ENCODE peak calls at places on chromosomes 12 and 14, in five cellular contexts. L is AG10803, M is T47D, E is neural crest cell, I is T follicular helper cell. T is an unnamed sample.
A peak's percentile ranks its signal among the peaks of the same experiment; 100 is the strongest.

GRCh38 chr14:92968291-92969020 is 45.5 kb downstream of the CHGA start:
- DNase-seq in L (no peak), M (no peak), E (no peak), I (no peak), T (no peak)

GRCh38 chr12:91507754-91508153 is 325.1 kb upstream of the DCN start:
- DNase-seq in L (no peak), M (no peak), E (no peak), I (no peak), T (no peak)

GRCh38 chr12:96247567-96247962 is 53.4 kb downstream of the ELK3 start:
- DNase-seq in L (no peak), M (no peak), E (no peak), I (no peak), T (no peak)

GRCh38 chr14:53881161-53881846 is 75.3 kb downstream of the BMP4 start:
- DNase-seq in L (peak; percentile 21), M (no peak), E (no peak), I (no peak), T (no peak)

GRCh38 chr12:12560587-12561304 is 1.9 kb downstream of the DUSP16 start:
- DNase-seq in L (peak; percentile 58), M (peak; percentile 78), E (no peak), I (peak; percentile 64), T (peak; percentile 70)

GRCh38 chr12:49902399-49903350 is 1.0 kb downstream of the FAIM2 start:
- DNase-seq in L (no peak), M (no peak), E (no peak), I (no peak), T (no peak)

GRCh38 chr12:47361389-47362031 is 281.8 kb upstream of the AMIGO2 start:
- DNase-seq in L (no peak), M (peak; percentile 71), E (no peak), I (peak; percentile 2), T (peak; percentile 50)

GRCh38 chr12:118034429-118035193 is 18.1 kb downstream of the RFC5 start:
- DNase-seq in L (peak; percentile 80), M (peak; percentile 87), E (no peak), I (no peak), T (no peak)

GRCh38 chr14:91413547-91414474 is 3.8 kb downstream of the CCDC88C start:
- DNase-seq in L (no peak), M (no peak), E (no peak), I (peak; percentile 52), T (no peak)

GRCh38 chr14:31106768-31107167 is 80.6 kb upstream of the STRN3 start:
- DNase-seq in L (no peak), M (no peak), E (no peak), I (no peak), T (no peak)

GRCh38 chr12:69872804-69873203 is 47.8 kb downstream of the MYRFL start:
- DNase-seq in L (no peak), M (no peak), E (no peak), I (no peak), T (no peak)

GRCh38 chr14:39050389-39050788 is 52.6 kb downstream of the SEC23A start:
- DNase-seq in L (peak; percentile 73), M (no peak), E (no peak), I (no peak), T (no peak)

GRCh38 chr12:113327000-113327399 is 7.9 kb downstream of the SLC8B1 start:
- DNase-seq in L (no peak), M (no peak), E (no peak), I (no peak), T (no peak)

GRCh38 chr14:33768458-33768830 is 182.4 kb downstream of the EGLN3 start:
- DNase-seq in L (peak; percentile 54), M (no peak), E (no peak), I (no peak), T (no peak)

GRCh38 chr14:22892488-22892887 is 9.5 kb downstream of the REM2 start:
- DNase-seq in L (no peak), M (no peak), E (no peak), I (no peak), T (no peak)

GRCh38 chr14:52733824-52734223 is 3.9 kb downstream of the STYX start:
- DNase-seq in L (no peak), M (no peak), E (no peak), I (no peak), T (no peak)

GRCh38 chr12:91986084-91986483 is 159.6 kb downstream of the BTG1 start:
- DNase-seq in L (peak; percentile 32), M (peak; percentile 49), E (no peak), I (no peak), T (no peak)

GRCh38 chr12:96193725-96194571 is at the start of gene ELK3:
- DNase-seq in L (peak; percentile 69), M (peak; percentile 84), E (peak; percentile 41), I (peak; percentile 47), T (peak; percentile 68)

GRCh38 chr12:132761032-132761910 is at the start of gene ANKLE2:
- DNase-seq in L (peak; percentile 78), M (peak; percentile 72), E (no peak), I (peak; percentile 49), T (peak; percentile 60)

GRCh38 chr12:72285861-72286260 is 13.7 kb downstream of the TRHDE start:
- DNase-seq in L (no peak), M (no peak), E (no peak), I (no peak), T (no peak)

GRCh38 chr14:66444271-66444987 is 41.7 kb upstream of the CCDC196 start:
- DNase-seq in L (peak; percentile 25), M (no peak), E (no peak), I (no peak), T (no peak)

GRCh38 chr12:3214508-3215365 is 137.6 kb downstream of the TSPAN9 start:
- DNase-seq in L (no peak), M (peak; percentile 96), E (no peak), I (no peak), T (no peak)

GRCh38 chr12:120047072-120047471 is 58.0 kb downstream of the BICDL1 start:
- DNase-seq in L (no peak), M (peak; percentile 27), E (no peak), I (no peak), T (no peak)

GRCh38 chr14:75306917-75307699 is 28.5 kb downstream of the FOS start:
- DNase-seq in L (peak; percentile 16), M (peak; percentile 86), E (no peak), I (no peak), T (no peak)

GRCh38 chr12:55619352-55620138 is 17.1 kb upstream of the OR10P1 start:
- DNase-seq in L (peak; percentile 92), M (peak; percentile 97), E (peak; percentile 71), I (peak; percentile 18), T (no peak)

GRCh38 chr12:26124491-26125450 is at the start of gene BHLHE41:
- DNase-seq in L (peak; percentile 64), M (peak; percentile 21), E (peak; percentile 14), I (no peak), T (peak; percentile 66)

GRCh38 chr14:73477618-73478266 is 13.0 kb upstream of the RIOX1 start:
- DNase-seq in L (peak; percentile 41), M (no peak), E (no peak), I (no peak), T (no peak)

GRCh38 chr12:29286081-29286800 is 94.7 kb downstream of the ERGIC2 start:
- DNase-seq in L (peak; percentile 51), M (no peak), E (no peak), I (no peak), T (no peak)

GRCh38 chr12:1777798-1778197 is 42.6 kb upstream of the LRTM2 start:
- DNase-seq in L (peak; percentile 82), M (no peak), E (no peak), I (no peak), T (no peak)

GRCh38 chr12:103334447-103334846 is 161.3 kb downstream of the C12orf42 start:
- DNase-seq in L (no peak), M (no peak), E (no peak), I (no peak), T (no peak)

T was measured in left lobe of liver.